ENCODE peak calls at places on chromosomes 16 and 17, in ten cellular contexts. M is psoas muscle, D is fibroblast of lung, W is substantia nigra, Q is left lung, H is tibial nerve, R is transverse colon, N is cardiac muscle cell, Z is K562, F is RWPE1. L is an unnamed sample.

GRCh38 chr17:78763561-78763960 is 18.5 kb downstream of the CYTH1 start:
- DNase-seq in W (no peak), D (no peak), H (no peak), Q (no peak), M (no peak), N (no peak), F (no peak), R (no peak), Z (no peak), L (no peak)

GRCh38 chr17:57527437-57528083 is 217.5 kb downstream of the CCDC182 start:
- DNase-seq in M (no peak), W (no peak), H (no peak), D (no peak), N (no peak), Z (no peak), Q (no peak), F (no peak), R (no peak), L (no peak)

GRCh38 chr17:80755650-80756405 is 211.2 kb downstream of the RPTOR start:
- DNase-seq in N (no peak), Z (peak), R (no peak), F (no peak), W (no peak), D (no peak), H (no peak), Q (peak), M (no peak), L (no peak)

GRCh38 chr17:63774982-63775290 is 966 bp downstream of the DDX42 start:
- DNase-seq in M (no peak), H (no peak), R (no peak), Z (no peak), F (no peak), N (no peak), W (no peak), D (peak), Q (no peak), L (no peak)

GRCh38 chr17:5122586-5123342 is 6.9 kb downstream of the USP6 start:
- DNase-seq in Q (no peak), R (peak), Z (no peak), M (peak), H (peak), N (peak), D (peak), F (no peak), W (no peak), L (no peak)

GRCh38 chr16:84942786-84943185 is 68.5 kb downstream of the ZDHHC7 start:
- DNase-seq in D (no peak), H (no peak), Z (no peak), W (no peak), F (no peak), Q (no peak), R (no peak), N (no peak), M (no peak), L (no peak)

GRCh38 chr17:63611354-63611753 is 10.7 kb downstream of the TACO1 start:
- DNase-seq in W (no peak), Z (no peak), F (no peak), N (no peak), Q (no peak), D (no peak), H (no peak), M (no peak), R (no peak), L (no peak)

GRCh38 chr17:51391992-51392654 is 131.8 kb downstream of the UTP18 start:
- DNase-seq in D (no peak), M (no peak), F (no peak), N (no peak), H (no peak), Q (no peak), R (no peak), W (no peak), Z (no peak), L (no peak)

GRCh38 chr17:3513305-3514035 is 37.7 kb downstream of the ASPA start:
- DNase-seq in Z (peak), W (no peak), F (no peak), H (no peak), Q (no peak), M (peak), D (peak), R (no peak), N (no peak), L (no peak)

GRCh38 chr17:81397314-81398169 is 2.3 kb downstream of the BAHCC1 start:
- DNase-seq in Z (no peak), M (peak), H (no peak), Q (no peak), D (peak), F (no peak), R (peak), W (no peak), N (peak), L (no peak)

DNA sequence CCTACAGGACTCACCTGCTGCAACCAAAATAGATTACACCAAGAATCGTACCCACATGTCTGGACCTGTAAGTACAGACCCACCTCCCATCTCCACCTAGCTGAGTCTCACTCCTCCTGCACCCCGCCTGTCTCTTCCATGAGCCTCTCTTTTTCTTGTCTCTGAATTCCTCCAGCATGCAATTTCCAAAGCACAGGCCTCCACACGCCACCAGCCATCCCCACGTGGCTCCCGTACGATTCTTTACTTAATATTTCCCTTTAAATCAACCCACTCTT is 1.2 kb downstream of the RPH3AL start:
- DNase-seq in R (no peak), H (no peak), F (peak), Q (no peak), M (no peak), D (no peak), Z (no peak), W (no peak), N (no peak), L (peak)
- H3K27ac ChIP-seq in R (peak), H (peak), F (peak), Q (peak), M (peak), D (no peak), Z (no peak), W (no peak), N (no peak), L (peak)

GRCh38 chr17:27888945-27889344 is 4.2 kb downstream of the LYRM9 start:
- DNase-seq in R (no peak), M (no peak), F (no peak), Z (no peak), Q (peak), W (no peak), H (no peak), N (peak), D (no peak), L (no peak)
- H3K27ac ChIP-seq in R (no peak), M (no peak), F (no peak), Z (no peak), Q (peak), W (no peak), H (no peak), N (peak), D (no peak), L (no peak)

GRCh38 chr17:66712453-66712852 is 122.5 kb upstream of the CACNG5 start:
- DNase-seq in M (no peak), Q (no peak), R (no peak), N (no peak), W (no peak), F (no peak), H (no peak), D (no peak), Z (no peak), L (no peak)
- H3K27ac ChIP-seq in M (no peak), Q (peak), R (peak), N (no peak), W (peak), F (peak), H (peak), D (no peak), Z (no peak), L (no peak)

GRCh38 chr16:69169051-69169450 is 17.9 kb upstream of the SNTB2 start:
- DNase-seq in F (no peak), D (no peak), H (no peak), R (no peak), N (no peak), M (no peak), W (no peak), Q (no peak), Z (no peak), L (no peak)
- H3K27ac ChIP-seq in F (no peak), D (no peak), H (no peak), R (no peak), N (no peak), M (no peak), W (no peak), Q (no peak), Z (no peak), L (no peak)

GRCh38 chr16:89154390-89155183 is 17.0 kb upstream of the CDH15 start:
- DNase-seq in M (peak), W (no peak), R (no peak), Z (no peak), N (no peak), H (no peak), F (no peak), D (no peak), Q (no peak), L (no peak)
- H3K27ac ChIP-seq in M (no peak), W (no peak), R (no peak), Z (no peak), N (peak), H (no peak), F (peak), D (no peak), Q (no peak), L (no peak)

GRCh38 chr16:74742051-74742481 is 32.6 kb downstream of the FA2H start:
- DNase-seq in W (no peak), N (no peak), Q (no peak), Z (no peak), H (no peak), D (peak), R (no peak), F (no peak), M (no peak), L (no peak)
- H3K27ac ChIP-seq in W (peak), N (no peak), Q (no peak), Z (no peak), H (peak), D (no peak), R (peak), F (peak), M (no peak), L (no peak)

GRCh38 chr16:89607937-89608740 is 5.3 kb upstream of the DPEP1 start:
- DNase-seq in N (no peak), F (no peak), Z (no peak), H (no peak), D (no peak), W (no peak), Q (no peak), R (no peak), M (no peak), L (no peak)

GRCh38 chr16:89606006-89606405 is 7.4 kb upstream of the DPEP1 start:
- DNase-seq in Q (no peak), F (no peak), D (no peak), W (no peak), R (no peak), N (no peak), H (no peak), M (no peak), Z (no peak), L (no peak)

GRCh38 chr16:89610108-89610453 is 3.4 kb upstream of the DPEP1 start:
- DNase-seq in M (no peak), H (no peak), W (no peak), Q (no peak), D (no peak), N (no peak), F (no peak), Z (no peak), R (no peak), L (no peak)

GRCh38 chr16:89605186-89605970 is 8.1 kb upstream of the DPEP1 start:
- DNase-seq in F (no peak), W (no peak), H (no peak), M (no peak), N (no peak), Z (no peak), Q (no peak), D (no peak), R (no peak), L (no peak)

DNA sequence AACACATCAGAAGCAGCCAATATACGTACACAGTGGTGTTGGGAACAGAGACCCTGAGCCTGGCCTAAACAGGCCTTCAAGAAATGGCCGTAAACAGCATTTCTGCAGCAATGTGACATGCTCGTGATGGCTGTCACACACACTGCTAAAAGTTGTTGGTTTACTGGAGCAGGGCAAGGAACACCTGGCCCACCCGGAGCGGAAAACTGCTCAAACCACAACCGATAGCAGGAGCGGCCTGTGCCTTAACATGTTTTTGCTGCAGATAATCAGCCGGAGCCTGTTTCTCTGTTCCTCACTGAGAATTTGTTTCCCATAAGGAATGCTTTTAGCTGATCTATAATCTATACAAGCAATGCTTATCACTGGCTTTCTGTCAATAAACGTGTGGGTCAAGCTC is 6.0 kb upstream of the DPEP1 start:
- DNase-seq in N (no peak), Z (peak), Q (no peak), M (no peak), F (no peak), W (no peak), H (no peak), R (no peak), D (no peak), L (no peak)
- H3K27ac ChIP-seq in N (no peak), Z (peak), Q (no peak), M (no peak), F (no peak), W (no peak), H (no peak), R (no peak), D (no peak), L (no peak)